ENCODE peak calls at places on chromosome 12, in ten cellular contexts. B is GM12892; W is A172; R is Peyer's patch; X is stimulated activated CD8-positive, alpha-beta memory T cell treated with anti-CD3 and anti-CD28 coated beads, Interleukin-4, amount 100 ng/mL, for 4 hours; V is Calu3; F is neuronal stem cell; U is T-helper 1 cell; J is pons; Q is aorta. C is an unnamed sample.
A peak's percentile ranks its signal among the peaks of the same experiment; 100 is the strongest.

GRCh38 chr12:31819427-31819826 is 90.6 kb upstream of the AMN1 start:
- DNase-seq in B (no peak), W (no peak), R (no peak), X (no peak), V (no peak), F (no peak), U (no peak), J (no peak), Q (no peak), C (no peak)

GRCh38 chr12:70467908-70468733 is 102.0 kb downstream of the KCNMB4 start:
- DNase-seq in B (no peak), W (no peak), R (peak; percentile 27), X (no peak), V (no peak), F (no peak), U (no peak), J (no peak), Q (no peak), C (no peak)

GRCh38 chr12:1881301-1881700 is 37.2 kb downstream of the CACNA2D4 start:
- DNase-seq in B (no peak), W (no peak), R (no peak), X (no peak), V (no peak), F (no peak), U (no peak), J (no peak), Q (no peak), C (no peak)

GRCh38 chr12:130338794-130339601 is 1.3 kb downstream of the PIWIL1 start:
- DNase-seq in B (no peak), W (no peak), R (no peak), X (no peak), V (no peak), F (no peak), U (no peak), J (no peak), Q (no peak), C (no peak)

GRCh38 chr12:18813753-18814152 is 75.8 kb downstream of the CAPZA3 start:
- DNase-seq in B (no peak), W (no peak), R (no peak), X (no peak), V (no peak), F (no peak), U (no peak), J (no peak), Q (no peak), C (no peak)

GRCh38 chr12:76143343-76144252 is 59.1 kb upstream of the NAP1L1 start:
- DNase-seq in B (no peak), W (no peak), R (peak; percentile 33), X (no peak), V (no peak), F (no peak), U (no peak), J (no peak), Q (no peak), C (no peak)

GRCh38 chr12:6765634-6766581 is at the start of gene PTMS:
- DNase-seq in B (no peak), W (peak; percentile 86), R (peak; percentile 32), X (no peak), V (peak; percentile 67), F (peak; percentile 89), U (no peak), J (peak; percentile 41), Q (peak; percentile 90), C (peak; percentile 87)

GRCh38 chr12:47121146-47121545 is 41.4 kb upstream of the AMIGO2 start:
- DNase-seq in B (no peak), W (peak; percentile 28), R (no peak), X (no peak), V (no peak), F (no peak), U (no peak), J (no peak), Q (no peak), C (no peak)

C was measured in suprapubic skin.